ENCODE peak calls at places on chromosomes 11 and 22, in five cellular contexts. S, M, R, F and C are unnamed samples.

GRCh38 chr11:27213232-27213660 is 149.8 kb downstream of the CCDC34 start:
- DNase-seq in S (peak; percentile 86), M (no peak), R (no peak), F (no peak), C (no peak)

GRCh38 chr22:19844423-19845368 is 10.0 kb downstream of the GNB1L start:
- DNase-seq in S (peak; percentile 33), M (no peak), R (no peak), F (no peak), C (no peak)

GRCh38 chr11:3859373-3859881 is 4.0 kb downstream of the STIM1 start:
- DNase-seq in S (no peak), M (no peak), R (no peak), F (no peak), C (no peak)

GRCh38 chr11:1827095-1827797 is 7.5 kb upstream of the SYT8 start:
- DNase-seq in S (peak; percentile 92), M (no peak), R (no peak), F (peak; percentile 85), C (no peak)

GRCh38 chr22:32830473-32830872 is 29.0 kb downstream of the TIMP3 start:
- DNase-seq in S (no peak), M (no peak), R (no peak), F (peak; percentile 62), C (no peak)

GRCh38 chr11:112513936-112514716 is 253.5 kb upstream of the PLET1 start:
- DNase-seq in S (no peak), M (no peak), R (no peak), F (no peak), C (no peak)

GRCh38 chr11:35875466-35875865 is 68.4 kb upstream of the LDLRAD3 start:
- DNase-seq in S (no peak), M (no peak), R (no peak), F (no peak), C (no peak)

GRCh38 chr11:122754553-122755322 is 83.6 kb upstream of the CRTAM start:
- DNase-seq in S (peak; percentile 30), M (no peak), R (no peak), F (no peak), C (no peak)

GRCh38 chr11:119895981-119896380 is 167.0 kb upstream of the NECTIN1 start:
- DNase-seq in S (no peak), M (no peak), R (no peak), F (no peak), C (no peak)

GRCh38 chr11:60853469-60853950 is 2.2 kb downstream of the PTGDR2 start:
- DNase-seq in S (no peak), M (no peak), R (no peak), F (no peak), C (no peak)